ENCODE peak calls at places on chromosomes 1 and 21, in eight cellular contexts. J, W, R, H, B, O, I and D are unnamed samples. For H3K4me1, the result is how much of the 10 kb centered on the place peaks cover.

GRCh38 chr1:184276416-184276815 is 110.4 kb upstream of the C1orf21 start:
- DNase-seq in W (no peak), R (peak), O (no peak), J (no peak), B (no peak), I (no peak), H (no peak), D (no peak)

GRCh38 chr1:43766086-43766784 is 58.9 kb downstream of the ST3GAL3 start:
- DNase-seq in H (no peak), O (no peak), W (no peak), J (no peak), I (no peak), R (no peak), B (no peak), D (no peak)

GRCh38 chr1:184499626-184500025 is 112.8 kb downstream of the C1orf21 start:
- DNase-seq in I (no peak), W (no peak), J (no peak), B (no peak), R (peak), O (no peak), H (no peak), D (no peak)

GRCh38 chr1:159821171-159821867 is 5.4 kb upstream of the SLAMF8 start:
- DNase-seq in J (no peak), W (no peak), O (no peak), H (no peak), R (peak), B (no peak), I (no peak), D (no peak)

GRCh38 chr1:184915463-184916080 is 58.7 kb downstream of the NIBAN1 start:
- DNase-seq in W (no peak), I (no peak), H (peak), O (no peak), B (no peak), J (no peak), R (peak), D (no peak)

GRCh38 chr21:31612889-31613785 is 46.4 kb upstream of the SOD1 start:
- DNase-seq in R (peak), J (no peak), I (no peak), H (no peak), W (no peak), O (no peak), B (no peak), D (no peak)

GRCh38 chr1:156772728-156773497 is 5.6 kb downstream of the PRCC start:
- DNase-seq in I (no peak), H (no peak), B (no peak), O (no peak), J (no peak), R (no peak), W (no peak), D (no peak)

GRCh38 chr1:188170446-188170845 is 1341.7 kb downstream of the PLA2G4A start:
- DNase-seq in H (no peak), B (no peak), I (no peak), O (no peak), R (no peak), W (no peak), J (no peak), D (no peak)

GRCh38 chr1:41236781-41237180 is 5.3 kb downstream of the SCMH1 start:
- DNase-seq in J (no peak), O (no peak), W (no peak), B (no peak), H (no peak), I (no peak), R (no peak), D (no peak)

GRCh38 chr1:63320024-63320799 is 2.2 kb upstream of the FOXD3 start:
- DNase-seq in B (no peak), H (no peak), O (no peak), I (no peak), J (no peak), W (no peak), R (no peak), D (no peak)

GRCh38 chr1:17762313-17762712 is 7.2 kb downstream of the ACTL8 start:
- DNase-seq in H (no peak), W (no peak), B (no peak), O (no peak), I (no peak), R (no peak), J (no peak), D (no peak)

GRCh38 chr1:14090531-14090930 is 390.5 kb downstream of the PRDM2 start:
- DNase-seq in J (no peak), I (no peak), R (no peak), O (no peak), W (no peak), H (no peak), B (no peak), D (no peak)

GRCh38 chr1:234737210-234737761 is 127.3 kb upstream of the IRF2BP2 start:
- DNase-seq in W (no peak), B (no peak), H (no peak), O (no peak), I (no peak), R (no peak), J (no peak), D (no peak)
- H3K27ac ChIP-seq in W (no peak), B (no peak), H (no peak), O (no peak), I (no peak), R (no peak), J (no peak), D (no peak)

DNA sequence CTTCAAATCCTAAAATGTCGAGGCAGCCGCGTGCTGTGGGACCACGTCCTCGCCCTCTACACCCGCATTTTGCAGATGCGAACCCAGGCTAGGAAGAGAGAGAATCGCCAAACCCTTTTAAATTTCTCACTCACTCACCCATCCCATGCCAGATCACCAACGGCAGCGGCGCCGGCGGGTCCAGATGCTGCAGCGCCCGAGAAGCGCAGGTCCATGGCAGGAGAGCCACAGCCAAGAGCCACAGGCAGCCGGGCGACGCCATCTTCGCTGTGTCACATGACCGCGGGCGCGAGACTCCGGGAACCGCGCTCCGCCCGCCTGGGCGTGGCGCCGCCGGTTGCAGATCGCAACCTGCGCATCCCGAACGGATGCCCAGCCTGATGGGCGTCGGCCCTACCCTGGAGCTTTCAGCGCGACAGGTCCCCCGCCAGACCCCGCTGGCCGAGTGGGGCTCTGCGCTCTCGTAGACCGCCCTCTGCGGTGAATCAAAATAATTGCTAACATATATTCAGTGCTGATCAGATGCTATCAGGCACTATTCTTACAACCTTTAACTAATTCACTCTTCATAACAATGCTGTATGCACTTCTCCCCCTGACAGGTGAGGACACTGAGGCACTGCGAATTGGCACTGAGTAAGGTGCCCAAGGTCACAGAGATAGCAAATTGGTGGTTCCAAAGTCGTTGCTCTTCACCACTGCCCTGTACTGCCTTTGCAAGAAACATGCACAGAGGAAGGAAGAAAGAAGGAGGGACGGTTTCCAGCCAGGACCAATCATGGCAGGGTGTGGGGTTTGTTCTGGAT is at the start of gene PPT1:
- DNase-seq in J (peak), R (peak), O (peak), W (peak), H (peak), I (peak), B (peak), D (peak)
- TF ChIP-seq POLR2A in J (no peak), R (peak), O (peak), W (no peak), H (peak), I (peak), B (no peak), D (peak)

DNA sequence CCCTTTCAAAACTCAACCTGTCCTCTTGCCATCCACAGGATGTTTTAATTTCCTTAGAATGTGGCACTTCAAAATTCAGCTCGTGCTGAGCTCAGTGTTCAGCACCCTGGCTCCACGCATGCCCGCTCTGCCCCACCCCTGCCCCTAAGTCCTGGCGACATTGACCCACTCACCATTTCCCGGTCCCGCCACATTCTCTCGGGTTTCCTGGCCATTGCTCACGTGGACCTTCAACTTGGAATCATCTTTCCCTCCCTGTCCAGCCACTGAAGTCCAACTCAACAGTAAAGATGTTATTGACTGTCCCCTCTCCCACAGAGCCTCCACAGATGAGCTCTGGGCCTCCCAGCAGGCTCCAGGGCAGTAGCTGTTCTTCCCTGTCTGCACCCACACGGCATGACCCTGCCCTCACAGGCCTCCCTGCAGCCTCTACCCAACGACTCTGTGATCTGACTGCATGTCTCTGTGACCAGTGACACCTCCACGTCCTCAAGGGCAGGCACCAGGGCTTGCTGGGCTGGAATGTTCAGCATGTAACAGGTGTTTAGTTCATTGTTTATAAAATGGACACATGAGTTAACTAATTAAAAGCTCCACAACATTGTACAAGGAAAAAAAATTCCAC is 53.8 kb downstream of the ITPKB start:
- DNase-seq in I (no peak), W (no peak), J (no peak), O (no peak), R (no peak), B (no peak), H (no peak), D (no peak)
- H3K4me1 ChIP-seq in I (under half), W (under half), J (half or more), O (under half), R (under half), B (under half), H (under half), D (under half)

GRCh38 chr1:58155418-58156123 is 391.0 kb downstream of the OMA1 start:
- DNase-seq in W (no peak), J (no peak), B (no peak), I (no peak), H (no peak), R (no peak), O (no peak), D (peak)

GRCh38 chr1:58154256-58154655 is 392.3 kb downstream of the OMA1 start:
- DNase-seq in J (no peak), O (no peak), I (no peak), H (no peak), W (no peak), R (no peak), B (no peak), D (no peak)

GRCh38 chr1:58156801-58157200 is 389.7 kb downstream of the OMA1 start:
- DNase-seq in I (no peak), R (no peak), W (no peak), H (no peak), B (no peak), O (no peak), J (no peak), D (no peak)

GRCh38 chr1:58157281-58157680 is 389.2 kb downstream of the OMA1 start:
- DNase-seq in R (no peak), J (no peak), H (no peak), I (no peak), B (no peak), W (no peak), O (no peak), D (no peak)

GRCh38 chr1:58156124-58156468 is 390.4 kb downstream of the OMA1 start:
- DNase-seq in H (no peak), W (no peak), B (no peak), R (no peak), O (no peak), I (no peak), J (no peak), D (no peak)
- H3K27ac ChIP-seq in H (no peak), W (no peak), B (no peak), R (no peak), O (no peak), I (no peak), J (no peak), D (no peak)

GRCh38 chr1:22282281-22282970 is 139.5 kb upstream of the WNT4 start:
- DNase-seq in B (no peak), W (peak), I (no peak), H (no peak), O (no peak), R (no peak), J (peak), D (no peak)

GRCh38 chr1:22279735-22280134 is 136.8 kb upstream of the WNT4 start:
- DNase-seq in R (no peak), J (no peak), B (no peak), W (no peak), O (no peak), I (no peak), H (no peak), D (no peak)

GRCh38 chr1:22283596-22283995 is 140.7 kb upstream of the WNT4 start:
- DNase-seq in O (no peak), J (peak), R (no peak), H (no peak), B (no peak), W (peak), I (no peak), D (no peak)

GRCh38 chr1:22280526-22280925 is 137.6 kb upstream of the WNT4 start:
- DNase-seq in R (no peak), O (no peak), B (no peak), W (no peak), J (peak), H (no peak), I (no peak), D (no peak)

GRCh38 chr1:22281521-22282241 is 138.8 kb upstream of the WNT4 start:
- DNase-seq in R (no peak), B (no peak), J (peak), H (no peak), W (peak), O (no peak), I (no peak), D (no peak)
- TF ChIP-seq POLR2A in R (no peak), B (no peak), J (no peak), H (no peak), W (no peak), O (no peak), I (no peak), D (no peak)

DNA sequence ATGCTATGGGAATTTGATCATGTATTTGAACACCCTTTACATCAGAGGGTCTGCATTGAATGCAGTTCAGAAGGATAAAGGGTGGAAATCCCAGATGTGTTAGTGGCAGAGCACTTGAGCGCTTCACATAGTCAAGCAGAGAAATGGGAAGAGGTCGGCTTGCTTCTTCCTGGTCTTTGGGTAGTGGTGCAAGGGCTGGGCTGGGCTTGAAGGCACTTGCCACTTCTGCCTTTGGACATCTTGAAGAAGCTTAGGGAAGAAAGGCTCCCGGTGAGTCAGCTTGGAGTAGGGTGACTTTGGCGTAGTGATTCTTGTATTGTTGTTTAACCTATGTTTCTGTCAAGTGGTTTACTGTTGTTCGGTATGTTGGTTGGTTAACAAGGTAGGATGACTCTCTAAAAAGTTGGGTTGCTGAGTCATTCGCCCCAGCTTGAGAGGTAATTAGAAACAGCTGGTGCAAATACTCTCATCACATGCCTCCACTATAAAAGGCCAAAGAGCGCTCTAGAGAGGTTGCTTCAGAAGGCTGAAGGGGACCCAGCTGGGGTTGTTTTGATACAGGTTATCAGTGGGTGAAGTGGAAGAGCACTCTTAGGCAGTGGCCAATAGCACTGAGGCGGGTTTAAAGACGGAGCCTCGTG is 1.3 kb downstream of the BACH1 start:
- DNase-seq in I (peak), J (no peak), B (no peak), R (peak), W (peak), O (peak), H (peak), D (peak)
- H3K4me1 ChIP-seq in I (under half), J (half or more), B (under half), R (under half), W (under half), O (under half), H (under half), D (under half)